ENCODE peak calls at places on chromosomes 4 and X, in five cellular contexts. F is neural progenitor cell, U is fibroblast of lung, I is GM23248, X is endodermal cell. D is an unnamed sample. For H3K4me1, the result is how much of the 10 kb centered on the place peaks cover.

GRCh38 chr4:177308125-177308524 is 1.5 kb upstream of the NEIL3 start:
- DNase-seq in F (no peak), U (peak), I (peak), X (no peak), D (no peak)

GRCh38 chr4:124179521-124180186 is 532.9 kb downstream of the ANKRD50 start:
- DNase-seq in F (no peak), U (no peak), I (no peak), X (no peak), D (no peak)

GRCh38 chr4:100023800-100024199 is 73.7 kb upstream of the H2AZ1 start:
- DNase-seq in F (no peak), U (no peak), I (no peak), X (no peak), D (no peak)

GRCh38 chrX:77436271-77436670 is 10.9 kb upstream of the FGF16 start:
- DNase-seq in F (no peak), U (no peak), I (peak), X (no peak), D (no peak)

GRCh38 chr4:80173387-80173786 is 23.9 kb upstream of the PRDM8 start:
- DNase-seq in F (peak), U (peak), I (peak), X (no peak), D (no peak)

GRCh38 chr4:77959566-77960338 is 97.1 kb downstream of the MRPL1 start:
- DNase-seq in F (peak), U (peak), I (peak), X (no peak), D (peak)

GRCh38 chrX:47595701-47596655 is 13.7 kb downstream of the TIMP1 start:
- DNase-seq in F (no peak), U (peak), I (peak), X (no peak), D (no peak)

GRCh38 chr4:55675196-55675793 is 39.2 kb upstream of the NMU start:
- DNase-seq in F (peak), U (no peak), I (no peak), X (peak), D (no peak)

GRCh38 chr4:177116161-177116560 is 193.5 kb upstream of the NEIL3 start:
- DNase-seq in F (no peak), U (peak), I (no peak), X (no peak), D (no peak)

GRCh38 chr4:17068396-17068795 is 170.0 kb upstream of the LDB2 start:
- DNase-seq in F (no peak), U (peak), I (peak), X (no peak), D (no peak)

GRCh38 chr4:37988670-37989069 is 28.5 kb downstream of the PTTG2 start:
- DNase-seq in F (no peak), U (peak), I (no peak), X (peak), D (no peak)

GRCh38 chr4:104643805-104644204 is 149.1 kb upstream of the CXXC4 start:
- DNase-seq in F (no peak), U (no peak), I (no peak), X (no peak), D (no peak)

GRCh38 chr4:158016511-158016910 is 156.3 kb downstream of the GASK1B start:
- DNase-seq in F (no peak), U (peak), I (peak), X (no peak), D (no peak)

GRCh38 chr4:140996757-140997156 is 136.5 kb downstream of the RNF150 start:
- DNase-seq in F (no peak), U (peak), I (peak), X (no peak), D (no peak)

GRCh38 chr4:101256222-101256621 is 91.1 kb downstream of the PPP3CA start:
- DNase-seq in F (no peak), U (no peak), I (no peak), X (no peak), D (no peak)

GRCh38 chr4:76305971-76306881 is at the start of gene STBD1:
- DNase-seq in F (peak), U (peak), I (peak), X (peak), D (no peak)

GRCh38 chr4:119517361-119518229 is 111.0 kb downstream of the PDE5A start:
- DNase-seq in F (no peak), U (peak), I (peak), X (no peak), D (no peak)

GRCh38 chr4:154503598-154503997 is 12.0 kb upstream of the DCHS2 start:
- DNase-seq in F (peak), U (peak), I (peak), X (no peak), D (peak)

GRCh38 chrX:23381099-23381498 is 46.5 kb downstream of the PTCHD1 start:
- DNase-seq in F (no peak), U (no peak), I (no peak), X (peak), D (no peak)

DNA sequence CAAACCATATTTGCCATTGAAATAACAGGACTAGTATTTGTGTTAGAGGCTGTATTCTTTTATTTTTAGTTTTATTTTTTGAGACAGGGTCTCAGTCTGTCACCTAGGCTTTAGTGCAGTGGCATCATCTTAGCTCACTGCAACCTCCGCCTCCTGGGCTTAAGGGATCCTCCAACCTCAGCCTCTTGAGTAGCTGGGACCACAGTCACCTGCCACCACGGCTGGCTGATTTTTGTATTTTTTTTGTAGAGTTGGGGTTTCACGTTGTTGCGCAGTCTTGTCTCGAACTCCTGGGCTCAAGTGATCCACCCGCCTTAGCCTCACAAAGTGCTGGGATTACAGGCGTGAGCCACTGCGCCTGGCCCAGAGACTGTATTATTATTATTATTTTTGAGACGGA is 15.3 kb downstream of the TMEM131L start:
- DNase-seq in F (no peak), U (no peak), I (no peak), X (no peak), D (no peak)
- H3K4me1 ChIP-seq in F (under half), U (under half), I (under half), X (under half), D (under half)

GRCh38 chrX:19539665-19540064 is 24.4 kb upstream of the MAP3K15 start:
- DNase-seq in F (no peak), U (no peak), I (no peak), X (no peak), D (no peak)
- H3K9ac ChIP-seq in F (no peak), U (no peak), I (no peak), X (no peak), D (no peak)

DNA sequence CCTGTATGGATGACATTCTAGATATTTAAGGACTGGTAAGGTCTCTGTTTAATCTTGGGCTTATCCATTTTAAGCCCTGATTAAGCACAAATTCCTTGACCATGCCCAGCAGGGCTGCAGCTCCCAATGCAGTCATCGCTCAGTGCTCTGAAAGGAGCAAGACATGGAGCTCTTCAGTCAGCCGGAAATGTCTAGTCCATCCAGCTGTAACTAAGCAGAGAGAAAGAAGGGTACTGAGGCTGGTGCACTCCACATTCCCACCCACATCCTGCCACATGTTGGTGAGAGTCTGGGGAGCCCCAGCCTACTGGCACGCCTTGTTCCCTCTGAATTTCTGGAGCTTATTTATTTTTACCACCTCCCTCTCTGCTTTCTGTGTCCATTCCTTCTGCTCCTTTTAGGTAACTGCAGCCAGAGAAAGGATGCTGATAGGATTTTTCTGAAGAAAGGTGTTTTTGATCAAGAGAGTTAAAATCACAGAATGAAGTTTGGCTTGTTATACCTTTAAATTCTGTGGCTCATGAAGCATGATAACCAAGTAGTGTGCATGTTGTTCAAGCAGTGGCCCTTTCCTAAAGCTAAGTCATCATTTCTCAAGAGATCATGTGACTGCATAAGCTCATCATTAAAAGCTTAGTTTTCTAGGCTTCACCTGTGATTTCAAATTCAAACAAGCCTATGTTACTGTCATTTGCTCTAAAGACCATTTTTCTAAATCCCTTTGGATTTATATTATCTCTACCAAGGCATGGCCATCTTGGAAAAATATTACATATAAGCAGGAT is 74.0 kb downstream of the GALNT7 start:
- DNase-seq in F (peak), U (no peak), I (no peak), X (no peak), D (no peak)
- H3K4me1 ChIP-seq in F (half or more), U (under half), I (under half), X (under half), D (half or more)

GRCh38 chr4:147408189-147408588 is 72.7 kb upstream of the EDNRA start:
- DNase-seq in F (no peak), U (no peak), I (no peak), X (no peak), D (no peak)
- H3K9ac ChIP-seq in F (no peak), U (no peak), I (no peak), X (no peak), D (no peak)

DNA sequence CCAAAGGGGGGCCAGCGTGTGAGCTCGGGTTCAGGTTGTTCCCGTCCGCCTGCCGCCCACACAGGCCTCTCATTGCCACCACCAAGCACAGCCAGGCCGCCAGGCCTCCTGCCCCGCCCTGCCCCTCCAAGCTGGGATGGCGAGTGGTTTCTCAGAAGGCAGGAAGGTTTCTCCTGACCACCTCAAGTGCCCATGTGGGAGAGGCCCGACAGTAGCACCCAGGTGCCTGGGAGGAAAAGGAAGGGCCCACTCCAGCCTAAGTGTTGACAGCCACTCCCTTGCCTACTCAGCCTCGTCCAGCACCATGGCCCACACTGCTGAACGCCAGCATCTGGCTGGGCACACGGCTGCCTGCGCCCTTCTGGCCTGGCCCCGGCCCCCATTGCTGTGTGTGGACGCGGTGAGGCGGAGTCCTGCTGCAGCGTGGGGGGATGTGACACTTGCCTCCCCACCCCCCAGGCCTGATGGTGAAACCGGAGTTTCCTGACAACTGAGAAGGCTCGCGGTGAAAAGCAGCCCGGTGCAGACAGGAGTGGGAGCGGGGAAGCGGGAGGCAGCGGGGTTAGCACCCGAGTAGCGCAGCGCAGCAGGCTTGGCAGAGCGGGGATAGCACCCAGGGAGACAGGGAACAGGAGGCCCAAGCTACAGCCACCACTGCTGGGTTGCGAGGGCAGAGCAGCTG is 19.2 kb downstream of the FLNA start:
- DNase-seq in F (no peak), U (no peak), I (no peak), X (no peak), D (no peak)
- H3K4me1 ChIP-seq in F (under half), U (under half), I (under half), X (under half), D (under half)